ENCODE peak calls at places on chromosomes 11 and 22, in nine cellular contexts. W is activated naive CD4-positive, alpha-beta T cell treated with anti-CD3 and anti-CD28 coated beads, Interleukin-2, amount 50 U/mL, for 16 hours; V is sigmoid colon; Z is kidney; A is sciatic nerve; B is CD4-positive, alpha-beta T cell; T is bronchial epithelial cell; Q is GM20000; I is stimulated activated CD8-positive, alpha-beta memory T cell treated with anti-CD3 and anti-CD28 coated beads, Interleukin-12 subunit alpha, Interleukin-12 subunit beta, amount 100 ng/mL, for 1 hour. X is an unnamed sample.
A peak's percentile ranks its signal among the peaks of the same experiment; 100 is the strongest.

GRCh38 chr11:19419021-19419750 is 178.4 kb upstream of the E2F8 start:
- DNase-seq in W (no peak), V (no peak), Z (no peak), A (no peak), B (no peak), T (peak; percentile 74), Q (no peak), I (no peak), X (no peak)

GRCh38 chr11:65572356-65573043 is at the start of gene FAM89B:
- DNase-seq in W (peak; percentile 89), V (peak; percentile 97), Z (peak; percentile 96), A (peak; percentile 97), B (peak; percentile 90), T (peak; percentile 60), Q (peak; percentile 87), I (peak; percentile 81), X (peak; percentile 91)

GRCh38 chr11:120797133-120797532 is 226.8 kb upstream of the TBCEL start:
- DNase-seq in W (no peak), V (no peak), Z (no peak), A (no peak), B (no peak), T (no peak), Q (no peak), I (no peak), X (no peak)

GRCh38 chr11:111327908-111328624 is 29.7 kb downstream of the POU2AF3 start:
- DNase-seq in W (no peak), V (peak; percentile 82), Z (no peak), A (no peak), B (no peak), T (peak; percentile 39), Q (no peak), I (no peak), X (no peak)

GRCh38 chr11:2071748-2072385 is 67.3 kb downstream of the IGF2 start:
- DNase-seq in W (no peak), V (no peak), Z (no peak), A (peak; percentile 22), B (no peak), T (peak; percentile 12), Q (no peak), I (no peak), X (no peak)

GRCh38 chr11:117941163-117941707 is 12.0 kb upstream of the TMPRSS13 start:
- DNase-seq in W (no peak), V (no peak), Z (peak; percentile 60), A (no peak), B (peak; percentile 30), T (peak; percentile 83), Q (no peak), I (no peak), X (no peak)

GRCh38 chr22:22425783-22426624 is 82.5 kb downstream of the ZNF280B start:
- DNase-seq in W (no peak), V (no peak), Z (no peak), A (no peak), B (no peak), T (no peak), Q (no peak), I (no peak), X (no peak)

GRCh38 chr11:23206736-23207336 is 346.6 kb upstream of the CCDC179 start:
- DNase-seq in W (no peak), V (no peak), Z (no peak), A (no peak), B (no peak), T (peak; percentile 80), Q (no peak), I (no peak), X (no peak)

GRCh38 chr11:110984147-110984546 is 261.4 kb upstream of the POU2AF2 start:
- DNase-seq in W (no peak), V (no peak), Z (no peak), A (no peak), B (no peak), T (peak; percentile 71), Q (no peak), I (no peak), X (no peak)

GRCh38 chr11:60763692-60764369 is 7.2 kb downstream of the MS4A15 start:
- DNase-seq in W (no peak), V (no peak), Z (no peak), A (no peak), B (peak; percentile 20), T (no peak), Q (peak; percentile 41), I (no peak), X (no peak)

GRCh38 chr11:111531687-111532364 is 8.7 kb upstream of the LAYN start:
- DNase-seq in W (peak; percentile 69), V (no peak), Z (no peak), A (no peak), B (no peak), T (peak; percentile 96), Q (peak; percentile 61), I (peak; percentile 33), X (no peak)

GRCh38 chr11:45079943-45080719 is 66.3 kb upstream of the PRDM11 start:
- DNase-seq in W (peak; percentile 55), V (no peak), Z (peak; percentile 63), A (no peak), B (peak; percentile 64), T (no peak), Q (peak; percentile 49), I (peak; percentile 32), X (peak; percentile 39)

GRCh38 chr22:44396021-44396726 is 83.4 kb upstream of the SHISAL1 start:
- DNase-seq in W (no peak), V (no peak), Z (no peak), A (peak; percentile 22), B (peak; percentile 8), T (no peak), Q (no peak), I (no peak), X (no peak)

GRCh38 chr11:19199766-19200165 is 2.0 kb downstream of the CSRP3 start:
- DNase-seq in W (no peak), V (no peak), Z (no peak), A (no peak), B (no peak), T (no peak), Q (no peak), I (no peak), X (no peak)

GRCh38 chr11:35036642-35037041 is 102.3 kb upstream of the CD44 start:
- DNase-seq in W (no peak), V (no peak), Z (no peak), A (no peak), B (no peak), T (no peak), Q (no peak), I (no peak), X (no peak)

GRCh38 chr22:43876866-43877509 is 14.7 kb upstream of the SULT4A1 start:
- DNase-seq in W (no peak), V (peak; percentile 27), Z (peak; percentile 25), A (peak; percentile 15), B (no peak), T (no peak), Q (no peak), I (no peak), X (no peak)

GRCh38 chr22:39251762-39252460 is 7.1 kb upstream of the PDGFB start:
- DNase-seq in W (no peak), V (no peak), Z (no peak), A (no peak), B (no peak), T (peak; percentile 71), Q (no peak), I (no peak), X (no peak)

GRCh38 chr11:78417175-78417887 is at the start of gene GAB2:
- DNase-seq in W (peak; percentile 31), V (no peak), Z (peak; percentile 88), A (no peak), B (peak; percentile 44), T (no peak), Q (no peak), I (no peak), X (no peak)

GRCh38 chr11:41784513-41785335 is 325.3 kb upstream of the LRRC4C start:
- DNase-seq in W (no peak), V (no peak), Z (no peak), A (no peak), B (no peak), T (peak; percentile 98), Q (no peak), I (no peak), X (no peak)

GRCh38 chr11:124887667-124888013 is 10.0 kb downstream of the ROBO4 start:
- DNase-seq in W (no peak), V (peak; percentile 54), Z (no peak), A (no peak), B (no peak), T (no peak), Q (no peak), I (no peak), X (no peak)

GRCh38 chr11:72519220-72519881 is 85.0 kb upstream of the CLPB start:
- DNase-seq in W (no peak), V (no peak), Z (no peak), A (no peak), B (no peak), T (no peak), Q (no peak), I (no peak), X (peak; percentile 6)

GRCh38 chr11:121671276-121672168 is 218.8 kb upstream of the SORL1-AS1 start:
- DNase-seq in W (no peak), V (no peak), Z (no peak), A (no peak), B (no peak), T (peak; percentile 15), Q (no peak), I (no peak), X (no peak)

GRCh38 chr11:133706925-133707794 is 138.2 kb downstream of the SPATA19 start:
- DNase-seq in W (no peak), V (no peak), Z (no peak), A (no peak), B (no peak), T (no peak), Q (no peak), I (no peak), X (no peak)

GRCh38 chr22:47281126-47282106 is 519.0 kb downstream of the TBC1D22A start:
- DNase-seq in W (no peak), V (no peak), Z (peak; percentile 61), A (no peak), B (no peak), T (no peak), Q (no peak), I (no peak), X (no peak)

GRCh38 chr11:87007938-87008337 is 29.8 kb upstream of the TMEM135 start:
- DNase-seq in W (no peak), V (no peak), Z (no peak), A (no peak), B (no peak), T (no peak), Q (no peak), I (no peak), X (no peak)

GRCh38 chr22:46569848-46570695 is 32.7 kb upstream of the CELSR1 start:
- DNase-seq in W (peak; percentile 7), V (peak; percentile 39), Z (peak; percentile 59), A (peak; percentile 25), B (no peak), T (no peak), Q (no peak), I (no peak), X (no peak)

GRCh38 chr11:78061088-78061920 is 2.4 kb upstream of the THRSP start:
- DNase-seq in W (no peak), V (no peak), Z (peak; percentile 24), A (no peak), B (no peak), T (no peak), Q (no peak), I (no peak), X (no peak)

GRCh38 chr11:77636738-77637344 is 753 bp downstream of the CLNS1A start:
- DNase-seq in W (no peak), V (no peak), Z (no peak), A (no peak), B (no peak), T (no peak), Q (no peak), I (no peak), X (no peak)

GRCh38 chr22:28952857-28953256 is 69.5 kb downstream of the ZNRF3 start:
- DNase-seq in W (no peak), V (no peak), Z (no peak), A (no peak), B (no peak), T (no peak), Q (no peak), I (no peak), X (no peak)

GRCh38 chr11:129313588-129314288 is 61.9 kb upstream of the BARX2 start:
- DNase-seq in W (no peak), V (no peak), Z (no peak), A (no peak), B (no peak), T (no peak), Q (no peak), I (no peak), X (no peak)

GRCh38 chr11:30789270-30789669 is 203.1 kb upstream of the MPPED2 start:
- DNase-seq in W (no peak), V (no peak), Z (no peak), A (no peak), B (no peak), T (peak; percentile 1), Q (no peak), I (no peak), X (no peak)